ENCODE peak calls at places on chromosome 1, in ten cellular contexts. E is activated CD4-positive, alpha-beta T cell treated with anti-CD3 and anti-CD28 coated beads for 48 hours; B is amniotic stem cell; X is ovary; R is D341Med; Q is naive thymus-derived CD4-positive, alpha-beta T cell; W is T-helper 2 cell; H is foreskin fibroblast; S is omental fat pad; T is osteocyte. O is an unnamed sample.

GRCh38 chr1:3890389-3891328 is 9.4 kb downstream of the C1orf174 start:
- DNase-seq in E (peak), B (no peak), X (no peak), R (no peak), Q (no peak), W (no peak), H (no peak), S (no peak), T (no peak), O (no peak)

GRCh38 chr1:193322218-193322617 is 135.8 kb upstream of the B3GALT2 start:
- DNase-seq in E (no peak), B (peak), X (no peak), R (no peak), Q (no peak), W (no peak), H (peak), S (no peak), T (no peak), O (no peak)

GRCh38 chr1:212610575-212610967 is 2.0 kb downstream of the ATF3 start:
- DNase-seq in E (no peak), B (no peak), X (no peak), R (no peak), Q (no peak), W (no peak), H (no peak), S (no peak), T (no peak), O (no peak)

GRCh38 chr1:172699111-172699510 is 40.2 kb downstream of the FASLG start:
- DNase-seq in E (peak), B (peak), X (no peak), R (no peak), Q (peak), W (peak), H (no peak), S (no peak), T (no peak), O (no peak)

GRCh38 chr1:246221390-246222240 is 285.5 kb downstream of the SMYD3 start:
- DNase-seq in E (no peak), B (no peak), X (no peak), R (no peak), Q (no peak), W (no peak), H (no peak), S (no peak), T (no peak), O (no peak)

GRCh38 chr1:215114154-215114933 is 31.8 kb downstream of the KCNK2 start:
- DNase-seq in E (no peak), B (peak), X (no peak), R (no peak), Q (no peak), W (no peak), H (peak), S (no peak), T (no peak), O (no peak)

GRCh38 chr1:48697066-48697707 is 79.5 kb downstream of the BEND5 start:
- DNase-seq in E (peak), B (no peak), X (peak), R (peak), Q (no peak), W (peak), H (peak), S (peak), T (no peak), O (peak)

GRCh38 chr1:43764581-43764980 is 57.2 kb downstream of the ST3GAL3 start:
- DNase-seq in E (no peak), B (no peak), X (no peak), R (no peak), Q (no peak), W (no peak), H (no peak), S (no peak), T (no peak), O (no peak)

GRCh38 chr1:61120307-61120840 is 38.0 kb downstream of the NFIA start:
- DNase-seq in E (no peak), B (no peak), X (no peak), R (no peak), Q (no peak), W (no peak), H (no peak), S (no peak), T (no peak), O (no peak)

GRCh38 chr1:163565171-163565570 is 243.4 kb downstream of the NUF2 start:
- DNase-seq in E (no peak), B (no peak), X (no peak), R (no peak), Q (no peak), W (no peak), H (peak), S (no peak), T (no peak), O (no peak)

GRCh38 chr1:112397051-112397471 is 1.0 kb downstream of the CTTNBP2NL start:
- DNase-seq in E (no peak), B (no peak), X (no peak), R (no peak), Q (no peak), W (no peak), H (peak), S (no peak), T (no peak), O (no peak)

GRCh38 chr1:247367786-247368342 is 36.2 kb upstream of the ZNF496 start:
- DNase-seq in E (no peak), B (no peak), X (no peak), R (no peak), Q (no peak), W (no peak), H (peak), S (no peak), T (no peak), O (peak)

GRCh38 chr1:82542766-82543165 is 742.0 kb downstream of the ADGRL2 start:
- DNase-seq in E (no peak), B (no peak), X (no peak), R (no peak), Q (no peak), W (no peak), H (peak), S (no peak), T (no peak), O (no peak)

GRCh38 chr1:9278585-9279153 is 14.0 kb upstream of the SPSB1 start:
- DNase-seq in E (no peak), B (no peak), X (no peak), R (no peak), Q (no peak), W (no peak), H (no peak), S (no peak), T (no peak), O (no peak)

GRCh38 chr1:7224644-7225043 is 439.4 kb downstream of the CAMTA1 start:
- DNase-seq in E (no peak), B (no peak), X (no peak), R (peak), Q (no peak), W (no peak), H (no peak), S (no peak), T (peak), O (no peak)

GRCh38 chr1:224607220-224608148 is 8.6 kb upstream of the CNIH3 start:
- DNase-seq in E (no peak), B (no peak), X (no peak), R (no peak), Q (no peak), W (no peak), H (no peak), S (no peak), T (no peak), O (no peak)

GRCh38 chr1:226679853-226680516 is 59.1 kb downstream of the ITPKB start:
- DNase-seq in E (peak), B (peak), X (peak), R (no peak), Q (peak), W (peak), H (peak), S (peak), T (no peak), O (peak)

GRCh38 chr1:246795094-246795671 is 71.0 kb downstream of the SCCPDH start:
- DNase-seq in E (no peak), B (no peak), X (no peak), R (no peak), Q (no peak), W (no peak), H (peak), S (no peak), T (no peak), O (no peak)

GRCh38 chr1:94962745-94963265 is 35.9 kb upstream of the CNN3 start:
- DNase-seq in E (peak), B (no peak), X (peak), R (no peak), Q (peak), W (no peak), H (peak), S (no peak), T (no peak), O (no peak)

GRCh38 chr1:234928642-234929041 is 200.0 kb downstream of the TOMM20 start:
- DNase-seq in E (peak), B (no peak), X (no peak), R (no peak), Q (no peak), W (no peak), H (no peak), S (no peak), T (no peak), O (no peak)

GRCh38 chr1:162536511-162536910 is 25.0 kb upstream of the UAP1 start:
- DNase-seq in E (no peak), B (no peak), X (no peak), R (no peak), Q (no peak), W (no peak), H (peak), S (no peak), T (no peak), O (no peak)

GRCh38 chr1:112528076-112528475 is 19.3 kb downstream of the WNT2B start:
- DNase-seq in E (no peak), B (no peak), X (no peak), R (no peak), Q (no peak), W (no peak), H (no peak), S (no peak), T (no peak), O (no peak)

O was measured in K562.